ENCODE peak calls at places on chromosomes 2 and 18, in five cellular contexts. One of them, this sample, is unnamed.

GRCh38 chr2:88199912-88200682 is 30.0 kb downstream of the THNSL2 start:
- DNase-seq in fibroblast of the aortic adventitia: no peak
- DNase-seq in activated T-cell treated with anti-CD3 and anti-CD28 coated beads, Interleukin-2, amount 50 U/mL, for 72 hours: peak
- DNase-seq in A172: no peak
- DNase-seq in nephron progenitor cell: peak
- DNase-seq in this sample: no peak

GRCh38 chr2:37843554-37843953 is 81.5 kb upstream of the RMDN2 start:
- DNase-seq in fibroblast of the aortic adventitia: peak
- DNase-seq in activated T-cell treated with anti-CD3 and anti-CD28 coated beads, Interleukin-2, amount 50 U/mL, for 72 hours: no peak
- DNase-seq in A172: no peak
- DNase-seq in nephron progenitor cell: no peak
- DNase-seq in this sample: no peak

GRCh38 chr18:79603321-79604204 is 76.0 kb upstream of the CTDP1 start:
- DNase-seq in fibroblast of the aortic adventitia: no peak
- DNase-seq in activated T-cell treated with anti-CD3 and anti-CD28 coated beads, Interleukin-2, amount 50 U/mL, for 72 hours: no peak
- DNase-seq in A172: no peak
- DNase-seq in nephron progenitor cell: no peak
- DNase-seq in this sample: no peak

GRCh38 chr2:228556707-228557106 is 375.2 kb upstream of the SPHKAP start:
- DNase-seq in fibroblast of the aortic adventitia: peak
- DNase-seq in activated T-cell treated with anti-CD3 and anti-CD28 coated beads, Interleukin-2, amount 50 U/mL, for 72 hours: no peak
- DNase-seq in A172: no peak
- DNase-seq in nephron progenitor cell: no peak
- DNase-seq in this sample: no peak

GRCh38 chr18:37348729-37349128 is 216.9 kb downstream of the CELF4 start:
- DNase-seq in fibroblast of the aortic adventitia: no peak
- DNase-seq in activated T-cell treated with anti-CD3 and anti-CD28 coated beads, Interleukin-2, amount 50 U/mL, for 72 hours: no peak
- DNase-seq in A172: no peak
- DNase-seq in nephron progenitor cell: no peak
- DNase-seq in this sample: no peak

GRCh38 chr2:229261599-229261998 is 9.5 kb downstream of the PID1 start:
- DNase-seq in fibroblast of the aortic adventitia: no peak
- DNase-seq in activated T-cell treated with anti-CD3 and anti-CD28 coated beads, Interleukin-2, amount 50 U/mL, for 72 hours: no peak
- DNase-seq in A172: no peak
- DNase-seq in nephron progenitor cell: no peak
- DNase-seq in this sample: no peak

GRCh38 chr2:30296496-30296895 is 65.2 kb downstream of the LBH start:
- DNase-seq in fibroblast of the aortic adventitia: no peak
- DNase-seq in activated T-cell treated with anti-CD3 and anti-CD28 coated beads, Interleukin-2, amount 50 U/mL, for 72 hours: no peak
- DNase-seq in A172: no peak
- DNase-seq in nephron progenitor cell: no peak
- DNase-seq in this sample: no peak

GRCh38 chr2:64405476-64406406 is 48.2 kb upstream of the LGALSL start:
- DNase-seq in fibroblast of the aortic adventitia: peak
- DNase-seq in activated T-cell treated with anti-CD3 and anti-CD28 coated beads, Interleukin-2, amount 50 U/mL, for 72 hours: no peak
- DNase-seq in A172: no peak
- DNase-seq in nephron progenitor cell: no peak
- DNase-seq in this sample: no peak

GRCh38 chr2:28286678-28287077 is 106.0 kb upstream of the FOSL2 start:
- DNase-seq in fibroblast of the aortic adventitia: no peak
- DNase-seq in activated T-cell treated with anti-CD3 and anti-CD28 coated beads, Interleukin-2, amount 50 U/mL, for 72 hours: no peak
- DNase-seq in A172: no peak
- DNase-seq in nephron progenitor cell: no peak
- DNase-seq in this sample: no peak

GRCh38 chr18:79545255-79545654 is 134.3 kb upstream of the CTDP1 start:
- DNase-seq in fibroblast of the aortic adventitia: no peak
- DNase-seq in activated T-cell treated with anti-CD3 and anti-CD28 coated beads, Interleukin-2, amount 50 U/mL, for 72 hours: no peak
- DNase-seq in A172: no peak
- DNase-seq in nephron progenitor cell: no peak
- DNase-seq in this sample: no peak

GRCh38 chr2:11354363-11355154 is 10.1 kb upstream of the ROCK2 start:
- DNase-seq in fibroblast of the aortic adventitia: no peak
- DNase-seq in activated T-cell treated with anti-CD3 and anti-CD28 coated beads, Interleukin-2, amount 50 U/mL, for 72 hours: no peak
- DNase-seq in A172: no peak
- DNase-seq in nephron progenitor cell: no peak
- DNase-seq in this sample: no peak

GRCh38 chr18:70135604-70136003 is 69.9 kb downstream of the RTTN start:
- DNase-seq in fibroblast of the aortic adventitia: no peak
- DNase-seq in activated T-cell treated with anti-CD3 and anti-CD28 coated beads, Interleukin-2, amount 50 U/mL, for 72 hours: no peak
- DNase-seq in A172: no peak
- DNase-seq in nephron progenitor cell: no peak
- DNase-seq in this sample: no peak

GRCh38 chr2:30679416-30680088 is 127.7 kb downstream of the CAPN13 start:
- DNase-seq in fibroblast of the aortic adventitia: no peak
- DNase-seq in activated T-cell treated with anti-CD3 and anti-CD28 coated beads, Interleukin-2, amount 50 U/mL, for 72 hours: no peak
- DNase-seq in A172: no peak
- DNase-seq in nephron progenitor cell: no peak
- DNase-seq in this sample: peak

GRCh38 chr2:179861027-179861776 is at the start of gene ZNF385B:
- DNase-seq in fibroblast of the aortic adventitia: peak
- DNase-seq in activated T-cell treated with anti-CD3 and anti-CD28 coated beads, Interleukin-2, amount 50 U/mL, for 72 hours: peak
- DNase-seq in A172: no peak
- DNase-seq in nephron progenitor cell: peak
- DNase-seq in this sample: peak

GRCh38 chr18:51361130-51361860 is 163.8 kb upstream of the MEX3C start:
- DNase-seq in fibroblast of the aortic adventitia: peak
- DNase-seq in activated T-cell treated with anti-CD3 and anti-CD28 coated beads, Interleukin-2, amount 50 U/mL, for 72 hours: no peak
- DNase-seq in A172: peak
- DNase-seq in nephron progenitor cell: no peak
- DNase-seq in this sample: no peak

GRCh38 chr2:101331202-101331601 is 22.7 kb upstream of the RNF149 start:
- DNase-seq in fibroblast of the aortic adventitia: no peak
- DNase-seq in activated T-cell treated with anti-CD3 and anti-CD28 coated beads, Interleukin-2, amount 50 U/mL, for 72 hours: no peak
- DNase-seq in A172: no peak
- DNase-seq in nephron progenitor cell: no peak
- DNase-seq in this sample: no peak

GRCh38 chr18:36023336-36023735 is 44.0 kb downstream of the RPRD1A start:
- DNase-seq in fibroblast of the aortic adventitia: no peak
- DNase-seq in activated T-cell treated with anti-CD3 and anti-CD28 coated beads, Interleukin-2, amount 50 U/mL, for 72 hours: no peak
- DNase-seq in A172: no peak
- DNase-seq in nephron progenitor cell: no peak
- DNase-seq in this sample: no peak

GRCh38 chr2:17166506-17166905 is 351.7 kb downstream of the RAD51AP2 start:
- DNase-seq in fibroblast of the aortic adventitia: no peak
- DNase-seq in activated T-cell treated with anti-CD3 and anti-CD28 coated beads, Interleukin-2, amount 50 U/mL, for 72 hours: no peak
- DNase-seq in A172: peak
- DNase-seq in nephron progenitor cell: no peak
- DNase-seq in this sample: no peak

GRCh38 chr2:49616800-49617199 is 462.5 kb upstream of the FSHR start:
- DNase-seq in fibroblast of the aortic adventitia: no peak
- DNase-seq in activated T-cell treated with anti-CD3 and anti-CD28 coated beads, Interleukin-2, amount 50 U/mL, for 72 hours: no peak
- DNase-seq in A172: no peak
- DNase-seq in nephron progenitor cell: peak
- DNase-seq in this sample: peak